ENCODE peak calls at places on chromosomes 2 and 18, in eight cellular contexts. A is IMR-90, S is prostate gland, T is uterus, Q is psoas muscle, R is thoracic aorta, P is left ventricle myocardium inferior, M is breast epithelium. L is an unnamed sample.

GRCh38 chr2:181977661-181978350 is 7.8 kb upstream of the PPP1R1C start:
- DNase-seq in M (no peak), Q (no peak), A (peak; percentile 76), S (no peak), R (no peak), T (no peak), P (no peak), L (no peak)

GRCh38 chr2:208556954-208557601 is 150.5 kb downstream of the PTH2R start:
- DNase-seq in S (no peak), P (no peak), M (no peak), R (no peak), T (no peak), Q (no peak), A (no peak), L (no peak)

GRCh38 chr18:38698108-38698507 is 1132.5 kb upstream of the CELF4 start:
- DNase-seq in Q (no peak), T (no peak), P (no peak), A (no peak), R (no peak), S (no peak), M (no peak), L (no peak)

GRCh38 chr2:234137400-234138014 is 87.0 kb downstream of the SPP2 start:
- DNase-seq in S (peak; percentile 33), A (peak; percentile 21), M (peak; percentile 75), Q (no peak), T (no peak), P (no peak), R (no peak), L (no peak)

GRCh38 chr2:3628800-3629199 is 29.2 kb upstream of the ALLC start:
- DNase-seq in A (no peak), S (no peak), R (no peak), M (no peak), P (no peak), Q (peak; percentile 40), T (no peak), L (no peak)

GRCh38 chr2:43082111-43082877 is 144.1 kb downstream of the ZFP36L2 start:
- DNase-seq in S (no peak), T (peak; percentile 84), P (peak; percentile 82), A (peak; percentile 79), M (no peak), Q (peak; percentile 84), R (no peak), L (no peak)

GRCh38 chr18:51821610-51822009 is 518.4 kb upstream of the DCC start:
- DNase-seq in P (no peak), M (no peak), S (no peak), R (no peak), T (no peak), A (no peak), Q (no peak), L (no peak)

GRCh38 chr18:23938901-23939341 is 75.6 kb upstream of the TTC39C start:
- DNase-seq in T (no peak), M (no peak), S (no peak), R (no peak), P (no peak), A (no peak), Q (no peak), L (no peak)

GRCh38 chr2:85231952-85232351 is 95.8 kb downstream of the TGOLN2 start:
- DNase-seq in T (no peak), Q (no peak), S (no peak), R (no peak), A (no peak), M (no peak), P (no peak), L (no peak)

GRCh38 chr2:36403675-36404230 is 48.2 kb downstream of the CRIM1 start:
- DNase-seq in M (no peak), Q (no peak), A (peak; percentile 84), R (no peak), P (no peak), S (no peak), T (no peak), L (no peak)

GRCh38 chr2:240467659-240468299 is 32.3 kb downstream of the GPC1 start:
- DNase-seq in P (no peak), Q (peak; percentile 48), S (peak; percentile 3), A (no peak), R (peak; percentile 1), M (peak; percentile 15), T (peak; percentile 13), L (no peak)

GRCh38 chr2:127400897-127401756 is 13.4 kb upstream of the MAP3K2 start:
- DNase-seq in P (no peak), T (no peak), A (peak; percentile 78), R (no peak), Q (no peak), S (no peak), M (no peak), L (no peak)

GRCh38 chr18:59900222-59901128 is 679 bp downstream of the PMAIP1 start:
- DNase-seq in A (peak; percentile 85), P (peak; percentile 23), Q (no peak), M (peak; percentile 28), S (peak; percentile 33), T (peak; percentile 21), R (no peak), L (no peak)

GRCh38 chr2:62270728-62271127 is 74.8 kb downstream of the B3GNT2 start:
- DNase-seq in P (peak; percentile 63), S (peak; percentile 39), T (peak; percentile 38), R (no peak), A (peak; percentile 11), M (peak; percentile 35), Q (no peak), L (no peak)

GRCh38 chr2:24077879-24078278 is 1.8 kb upstream of the SF3B6 start:
- DNase-seq in P (no peak), A (no peak), S (no peak), R (no peak), Q (no peak), T (no peak), M (no peak), L (no peak)
- H3K4me3 ChIP-seq in P (peak overlapping the region; percentile 91), A (peak overlapping the region; percentile 73), S (peak overlapping the region; percentile 53), R (peak overlapping the region; percentile 96), Q (peak overlapping the region; percentile 93), T (no peak overlapping the region), M (peak overlapping the region; percentile 89), L (peak overlapping the region; percentile 98)

GRCh38 chr18:48950536-48951447 is at the start of gene SMAD7:
- DNase-seq in R (no peak), A (no peak), Q (no peak), M (no peak), T (no peak), S (no peak), P (no peak), L (no peak)

GRCh38 chr18:48949606-48950535 is 894 bp downstream of the SMAD7 start:
- DNase-seq in P (no peak), S (no peak), T (no peak), A (peak; percentile 60), M (no peak), Q (peak; percentile 68), R (no peak), L (no peak)

GRCh38 chr18:48952287-48953095 is 1.7 kb upstream of the SMAD7 start:
- DNase-seq in S (peak; percentile 70), R (peak; percentile 54), M (peak; percentile 79), T (peak; percentile 85), Q (peak; percentile 90), P (peak; percentile 85), A (peak; percentile 86), L (no peak)

GRCh38 chr18:48953096-48953706 is 2.4 kb upstream of the SMAD7 start:
- DNase-seq in A (no peak), S (no peak), T (no peak), R (no peak), P (no peak), M (no peak), Q (no peak), L (no peak)

DNA sequence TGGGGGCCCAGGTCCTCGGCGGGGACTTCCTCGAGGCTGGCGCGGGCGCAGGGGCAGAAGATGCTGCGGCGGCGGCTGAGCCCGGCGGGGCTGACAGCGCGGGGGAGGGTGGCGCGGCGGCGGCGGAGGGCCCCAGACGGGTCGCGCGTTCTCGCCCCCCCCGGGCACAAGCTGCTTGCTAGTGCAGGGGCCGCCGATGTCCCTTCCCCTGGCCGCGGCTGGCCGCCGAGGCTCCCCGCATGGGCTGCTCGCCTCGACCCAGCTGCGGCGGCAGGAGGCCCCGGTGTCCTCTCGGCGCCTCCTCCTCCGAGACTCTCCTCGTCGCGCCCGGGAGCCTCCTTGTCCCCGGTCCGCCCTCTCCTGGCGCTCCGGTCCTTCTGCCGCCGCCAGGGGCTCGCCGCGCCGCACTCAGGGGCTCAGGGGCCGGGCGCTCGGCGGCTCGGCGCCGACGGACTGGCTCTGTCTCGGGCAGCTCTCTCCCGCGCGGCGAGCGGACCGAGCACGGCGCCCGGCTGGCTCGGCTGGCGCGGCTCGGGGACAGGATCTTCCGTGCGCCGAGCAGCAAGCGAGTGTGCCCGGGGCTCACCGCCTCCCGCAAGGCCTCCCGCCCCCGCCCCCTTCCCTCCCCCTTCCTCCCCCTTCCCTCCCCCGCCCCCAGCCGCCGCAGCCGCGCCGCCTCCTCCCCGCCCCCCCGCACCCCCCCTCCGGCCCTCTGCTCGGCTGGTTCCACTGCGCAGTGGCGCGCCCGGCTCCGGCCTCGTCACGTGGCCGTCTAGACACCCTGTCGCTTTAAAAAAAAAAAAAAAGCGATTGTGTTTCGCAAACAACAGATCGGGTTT is 902 bp upstream of the SMAD7 start:
- DNase-seq in M (peak; percentile 87), T (peak; percentile 89), A (peak; percentile 86), P (peak; percentile 88), S (peak; percentile 85), Q (peak; percentile 94), R (no peak), L (no peak)
- TF ChIP-seq CTCF in M (peak; percentile 47), T (peak; percentile 51), A (peak; percentile 31), P (peak; percentile 43), S (no peak), Q (peak; percentile 40), R (peak; percentile 12), L (peak; percentile 20)

GRCh38 chr2:145751634-145752033 is 1231.7 kb upstream of the ZEB2 start:
- DNase-seq in S (no peak), Q (no peak), T (no peak), M (no peak), P (no peak), R (no peak), A (peak; percentile 60), L (no peak)
- H3K27ac ChIP-seq in S (no peak overlapping the region), Q (peak overlapping the region; percentile 19), T (no peak overlapping the region), M (peak overlapping the region; percentile 13), P (peak overlapping the region; percentile 76), R (peak overlapping the region; percentile 54), A (peak overlapping the region; percentile 43), L (no peak overlapping the region)

GRCh38 chr2:56185101-56185581 is 1.4 kb downstream of the CCDC85A start:
- DNase-seq in P (peak; percentile 48), A (no peak), T (no peak), R (no peak), S (peak; percentile 31), M (no peak), Q (peak; percentile 63), L (no peak)
- H3K4me3 ChIP-seq in P (peak overlapping the region; percentile 82), A (peak overlapping the region; percentile 34), T (peak overlapping the region; percentile 35), R (peak overlapping the region; percentile 96), S (peak overlapping the region; percentile 39), M (peak overlapping the region; percentile 80), Q (peak overlapping the region; percentile 76), L (no peak overlapping the region)